ENCODE peak calls at places on chromosomes 12 and 14, in six cellular contexts. P is mesenchymal stem cell; O is effector memory CD4-positive, alpha-beta T cell; Z is stomach; L is psoas muscle; I is Peyer's patch. R is an unnamed sample.
A peak's percentile ranks its signal among the peaks of the same experiment; 100 is the strongest.

GRCh38 chr12:31682136-31682962 is 22.9 kb downstream of the ETFBKMT start:
- DNase-seq in P (peak; percentile 86), O (peak; percentile 54), Z (peak; percentile 57), L (no peak), I (peak; percentile 70), R (peak; percentile 89)

GRCh38 chr12:122031342-122032216 is 9.9 kb downstream of the BCL7A start:
- DNase-seq in P (peak; percentile 44), O (no peak), Z (peak; percentile 65), L (peak; percentile 72), I (peak; percentile 51), R (peak; percentile 31)

GRCh38 chr14:21205678-21206581 is 50.1 kb upstream of the OR5AU1 start:
- DNase-seq in P (no peak), O (no peak), Z (no peak), L (no peak), I (no peak), R (no peak)

GRCh38 chr12:122834921-122835692 is at the start of gene HIP1R:
- DNase-seq in P (no peak), O (peak; percentile 44), Z (peak; percentile 64), L (no peak), I (peak; percentile 71), R (peak; percentile 45)

GRCh38 chr12:67034110-67034879 is 234.9 kb upstream of the CAND1 start:
- DNase-seq in P (no peak), O (no peak), Z (peak; percentile 52), L (no peak), I (no peak), R (no peak)

GRCh38 chr12:3550839-3551238 is 59.8 kb downstream of the PRMT8 start:
- DNase-seq in P (no peak), O (no peak), Z (no peak), L (no peak), I (no peak), R (no peak)

GRCh38 chr14:105085766-105086165 is 20.5 kb upstream of the GPR132 start:
- DNase-seq in P (no peak), O (no peak), Z (peak; percentile 17), L (no peak), I (peak; percentile 12), R (no peak)

GRCh38 chr12:130053641-130054040 is 108.6 kb upstream of the FZD10 start:
- DNase-seq in P (no peak), O (no peak), Z (no peak), L (no peak), I (no peak), R (no peak)

GRCh38 chr12:116015525-116015924 is 262.0 kb downstream of the MED13L start:
- DNase-seq in P (peak; percentile 77), O (no peak), Z (no peak), L (no peak), I (no peak), R (peak; percentile 69)

GRCh38 chr12:121237415-121237814 is 27.5 kb downstream of the P2RX4 start:
- DNase-seq in P (no peak), O (no peak), Z (peak; percentile 64), L (peak; percentile 6), I (no peak), R (no peak)

GRCh38 chr12:13046914-13047472 is 2.8 kb downstream of the FAM234B start:
- DNase-seq in P (no peak), O (no peak), Z (no peak), L (no peak), I (no peak), R (no peak)

GRCh38 chr14:90583427-90583826 is 186.6 kb downstream of the CALM1 start:
- DNase-seq in P (no peak), O (no peak), Z (no peak), L (no peak), I (no peak), R (no peak)

GRCh38 chr12:82682326-82682725 is 4.4 kb upstream of the TMTC2 start:
- DNase-seq in P (no peak), O (no peak), Z (no peak), L (no peak), I (no peak), R (no peak)

GRCh38 chr14:63179383-63179782 is 24.9 kb upstream of the RHOJ start:
- DNase-seq in P (no peak), O (no peak), Z (no peak), L (peak; percentile 54), I (no peak), R (no peak)

GRCh38 chr14:67436006-67436866 is 24.3 kb upstream of the PLEK2 start:
- DNase-seq in P (no peak), O (no peak), Z (no peak), L (peak; percentile 60), I (no peak), R (no peak)

GRCh38 chr12:3351731-3352130 is 139.3 kb upstream of the PRMT8 start:
- DNase-seq in P (no peak), O (no peak), Z (no peak), L (no peak), I (no peak), R (no peak)

DNA sequence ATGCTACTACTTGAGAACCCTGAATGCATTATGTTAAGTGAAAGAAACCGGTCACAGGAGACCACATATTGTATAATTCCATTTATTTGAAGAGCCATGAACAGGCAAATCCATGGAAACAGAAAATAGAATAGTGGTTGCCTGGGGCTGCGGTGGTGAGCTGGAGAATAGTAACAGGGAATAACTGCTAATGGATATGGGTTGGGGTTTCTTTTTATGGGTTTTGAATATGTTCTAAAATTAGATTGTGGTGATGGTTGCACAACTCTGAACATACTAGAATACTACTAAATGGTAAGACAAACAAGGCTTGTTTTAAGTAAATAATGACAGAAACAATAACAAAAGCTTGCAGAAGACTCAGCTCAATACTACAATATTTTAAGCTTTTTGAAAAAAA is 293.0 kb downstream of the BTG1 start:
- DNase-seq in P (peak; percentile 65), O (no peak), Z (no peak), L (no peak), I (no peak), R (no peak)
- H3K4me3 ChIP-seq in P (no peak overlapping the region), O (no peak overlapping the region), Z (no peak overlapping the region), L (no peak overlapping the region), I (no peak overlapping the region), R (no peak overlapping the region)

DNA sequence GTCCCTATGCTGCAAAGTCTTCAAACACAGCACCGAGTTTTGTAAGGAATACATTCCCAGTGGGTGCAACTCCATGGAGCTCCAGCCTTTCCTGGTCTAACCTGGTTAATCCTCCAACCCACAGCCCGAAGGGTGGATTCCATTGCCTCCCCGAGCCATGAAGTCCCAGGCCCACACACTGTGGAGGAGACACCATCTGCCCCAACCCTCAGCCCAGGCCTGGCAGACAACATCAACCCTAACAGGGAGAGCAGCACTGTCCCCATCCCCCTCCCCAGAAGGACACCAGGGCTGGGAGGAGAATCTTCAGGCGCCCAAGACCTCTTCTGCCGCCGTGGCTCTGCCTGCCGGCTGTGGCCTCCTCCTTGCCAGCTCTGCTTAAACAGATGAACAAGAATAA is 15.8 kb upstream of the ZFP36L1 start:
- DNase-seq in P (no peak), O (no peak), Z (no peak), L (peak; percentile 46), I (peak; percentile 15), R (no peak)
- H3K27ac ChIP-seq in P (no peak overlapping the region), O (no peak overlapping the region), Z (peak overlapping the region; percentile 65), L (peak overlapping the region; percentile 36), I (peak overlapping the region; percentile 75), R (no peak overlapping the region)

DNA sequence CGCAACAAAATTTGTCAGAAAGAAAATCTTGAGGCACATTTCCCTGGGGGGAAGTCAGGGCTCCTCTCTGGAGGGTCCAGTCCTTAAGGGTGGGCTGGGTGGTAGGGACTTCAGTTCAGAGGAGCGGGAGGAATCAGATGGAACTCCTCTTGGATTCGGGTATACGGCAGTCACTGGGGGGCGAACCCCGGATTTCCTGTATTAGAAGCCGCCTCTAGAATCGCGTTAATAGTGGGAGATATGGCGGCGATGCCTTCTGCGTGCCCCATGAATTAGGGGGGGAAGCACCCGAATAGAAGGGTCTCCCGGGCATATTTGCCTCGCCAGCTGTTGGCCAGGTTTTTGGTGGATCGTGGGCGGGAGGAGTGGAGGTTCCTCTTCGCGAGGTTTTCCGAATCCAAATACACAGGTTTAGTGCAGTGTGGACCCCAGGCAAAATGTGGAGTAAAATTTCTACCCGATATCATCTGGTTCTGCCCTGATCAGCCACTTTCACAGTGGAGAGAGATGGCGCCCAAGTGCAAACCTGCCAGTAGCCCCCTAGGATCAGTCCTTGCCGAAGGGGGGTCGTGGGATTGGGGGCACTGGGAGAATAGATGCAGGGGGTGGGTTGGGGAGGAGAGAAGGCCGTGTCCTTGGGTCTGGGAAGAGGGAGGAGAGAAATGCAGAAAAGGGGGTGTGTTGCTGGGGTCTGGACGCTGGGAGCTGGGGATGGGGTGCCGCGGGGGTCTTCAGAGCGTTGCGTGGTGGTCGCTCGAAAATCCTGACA is 637 bp downstream of the MEG3 start:
- DNase-seq in P (no peak), O (no peak), Z (no peak), L (no peak), I (no peak), R (no peak)
- H3K4me3 ChIP-seq in P (peak overlapping the region; percentile 90), O (no peak overlapping the region), Z (peak overlapping the region; percentile 32), L (peak overlapping the region; percentile 46), I (peak overlapping the region; percentile 35), R (no peak overlapping the region)

GRCh38 chr12:70366581-70367267 is 634 bp downstream of the KCNMB4 start:
- DNase-seq in P (peak; percentile 48), O (peak; percentile 44), Z (peak; percentile 40), L (peak; percentile 65), I (peak; percentile 51), R (peak; percentile 86)
- H3K27ac ChIP-seq in P (no peak overlapping the region), O (peak overlapping the region; percentile 37), Z (no peak overlapping the region), L (no peak overlapping the region), I (peak overlapping the region; percentile 62), R (peak overlapping the region; percentile 20)

DNA sequence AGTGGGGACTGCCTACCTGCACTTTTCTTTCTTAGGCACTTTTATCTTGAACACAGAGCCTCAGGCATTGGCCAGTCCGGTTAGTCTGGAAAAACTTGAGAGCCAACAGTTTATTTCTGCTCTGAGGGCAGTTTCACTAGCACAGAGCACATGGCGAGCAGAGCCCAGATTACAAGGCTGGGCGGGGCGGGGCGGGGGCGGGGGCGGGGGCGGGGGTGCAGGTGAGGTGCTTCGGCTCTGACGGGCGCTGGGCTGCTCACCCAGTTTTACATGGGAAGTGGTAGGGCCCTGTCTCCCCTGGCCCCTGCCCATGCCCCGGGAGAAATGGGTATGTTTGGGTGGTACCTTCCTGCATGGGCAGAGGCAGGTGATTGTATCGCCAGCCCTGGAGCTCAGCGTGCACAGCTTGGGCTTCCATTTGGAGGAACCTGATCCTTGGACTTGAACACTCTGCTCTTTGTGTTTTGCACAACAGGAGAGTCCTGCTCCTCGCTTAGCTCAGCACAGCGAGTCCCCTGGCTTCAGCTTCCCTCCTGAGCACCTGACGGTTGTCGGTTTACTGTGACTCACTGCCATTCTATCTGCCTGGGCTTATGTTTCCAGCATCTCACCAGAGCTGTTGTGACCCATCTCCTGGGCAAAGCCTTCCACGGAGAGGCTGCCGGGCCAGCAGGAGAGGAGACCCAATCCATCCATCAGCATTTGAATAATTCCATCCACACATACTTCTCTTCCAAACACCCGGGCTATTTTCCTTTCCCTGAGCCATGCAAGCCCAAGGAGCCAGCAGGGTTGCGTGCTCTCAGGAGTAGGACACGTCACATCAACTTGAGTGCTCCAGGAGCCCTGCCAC is 108.5 kb downstream of the ARF6 start:
- DNase-seq in P (peak; percentile 94), O (peak; percentile 60), Z (peak; percentile 75), L (peak; percentile 86), I (peak; percentile 77), R (peak; percentile 50)
- H3K4me3 ChIP-seq in P (peak overlapping the region; percentile 63), O (peak overlapping the region; percentile 16), Z (peak overlapping the region; percentile 20), L (peak overlapping the region; percentile 51), I (peak overlapping the region; percentile 44), R (peak overlapping the region; percentile 82)

R was measured in CD4-positive, CD25-positive, alpha-beta regulatory T cell.